ENCODE peak calls at places on chromosomes 12 and 14, in six cellular contexts. One of them, this sample, is unnamed.

GRCh38 chr14:79986251-79986650 is 225.1 kb downstream of the DIO2 start:
- DNase-seq in PC-9: no peak
- DNase-seq in A549: no peak
- DNase-seq in RWPE2: no peak
- DNase-seq in AG04450: no peak
- DNase-seq in caudate nucleus: no peak
- DNase-seq in this sample: no peak

GRCh38 chr12:117111386-117112267 is 12.4 kb upstream of the TESC start:
- DNase-seq in A549: no peak
- DNase-seq in PC-9: no peak
- DNase-seq in AG04450: no peak
- DNase-seq in RWPE2: no peak
- DNase-seq in caudate nucleus: no peak
- DNase-seq in this sample: no peak

GRCh38 chr14:99809376-99809775 is 16.2 kb downstream of the EML1 start:
- DNase-seq in caudate nucleus: no peak
- DNase-seq in PC-9: no peak
- DNase-seq in A549: no peak
- DNase-seq in AG04450: peak
- DNase-seq in RWPE2: no peak
- DNase-seq in this sample: no peak

GRCh38 chr12:121223947-121224285 is 14.0 kb downstream of the P2RX4 start:
- DNase-seq in RWPE2: no peak
- DNase-seq in caudate nucleus: no peak
- DNase-seq in AG04450: no peak
- DNase-seq in A549: no peak
- DNase-seq in PC-9: no peak
- DNase-seq in this sample: no peak

GRCh38 chr12:96878704-96879103 is 28.4 kb upstream of the NEDD1 start:
- DNase-seq in PC-9: no peak
- DNase-seq in caudate nucleus: no peak
- DNase-seq in RWPE2: no peak
- DNase-seq in AG04450: peak
- DNase-seq in A549: no peak
- DNase-seq in this sample: no peak

GRCh38 chr12:121765573-121765972 is 27.9 kb downstream of the RHOF start:
- DNase-seq in RWPE2: no peak
- DNase-seq in AG04450: peak
- DNase-seq in A549: no peak
- DNase-seq in caudate nucleus: no peak
- DNase-seq in PC-9: peak
- DNase-seq in this sample: no peak

GRCh38 chr14:33556382-33557121 is 394.3 kb downstream of the EGLN3 start:
- DNase-seq in A549: no peak
- DNase-seq in PC-9: no peak
- DNase-seq in AG04450: no peak
- DNase-seq in caudate nucleus: no peak
- DNase-seq in RWPE2: no peak
- DNase-seq in this sample: peak

GRCh38 chr12:14773685-14774073 is 29.6 kb downstream of the WBP11 start:
- DNase-seq in A549: peak
- DNase-seq in RWPE2: no peak
- DNase-seq in PC-9: no peak
- DNase-seq in AG04450: no peak
- DNase-seq in caudate nucleus: no peak
- DNase-seq in this sample: no peak

GRCh38 chr14:104217486-104218360 is 79.3 kb downstream of the KIF26A start:
- DNase-seq in PC-9: no peak
- DNase-seq in caudate nucleus: no peak
- DNase-seq in A549: no peak
- DNase-seq in AG04450: no peak
- DNase-seq in RWPE2: peak
- DNase-seq in this sample: no peak

GRCh38 chr14:93734086-93734822 is 54.0 kb downstream of the PRIMA1 start:
- DNase-seq in RWPE2: no peak
- DNase-seq in A549: no peak
- DNase-seq in AG04450: no peak
- DNase-seq in PC-9: no peak
- DNase-seq in caudate nucleus: no peak
- DNase-seq in this sample: no peak

GRCh38 chr12:65631621-65632111 is 192.6 kb upstream of the HMGA2 start:
- DNase-seq in RWPE2: peak
- DNase-seq in AG04450: peak
- DNase-seq in PC-9: peak
- DNase-seq in caudate nucleus: no peak
- DNase-seq in A549: peak
- DNase-seq in this sample: peak

GRCh38 chr12:64595863-64596793 is 14.2 kb upstream of the RASSF3 start:
- DNase-seq in RWPE2: no peak
- DNase-seq in caudate nucleus: no peak
- DNase-seq in A549: no peak
- DNase-seq in AG04450: no peak
- DNase-seq in PC-9: no peak
- DNase-seq in this sample: no peak

GRCh38 chr12:19912996-19913395 is 455.3 kb upstream of the PDE3A start:
- DNase-seq in PC-9: no peak
- DNase-seq in AG04450: no peak
- DNase-seq in caudate nucleus: no peak
- DNase-seq in A549: no peak
- DNase-seq in RWPE2: no peak
- DNase-seq in this sample: no peak

GRCh38 chr14:24463806-24464785 is 21.5 kb upstream of the SDR39U1 start:
- DNase-seq in AG04450: no peak
- DNase-seq in RWPE2: no peak
- DNase-seq in caudate nucleus: no peak
- DNase-seq in PC-9: no peak
- DNase-seq in A549: no peak
- DNase-seq in this sample: no peak

GRCh38 chr14:50095895-50096294 is 20.5 kb downstream of the VCPKMT start:
- DNase-seq in PC-9: no peak
- DNase-seq in caudate nucleus: no peak
- DNase-seq in A549: no peak
- DNase-seq in AG04450: no peak
- DNase-seq in RWPE2: no peak
- DNase-seq in this sample: no peak
- H3K27ac ChIP-seq in PC-9: no peak
- H3K27ac ChIP-seq in caudate nucleus: no peak
- H3K27ac ChIP-seq in A549: no peak
- H3K27ac ChIP-seq in AG04450: no peak
- H3K27ac ChIP-seq in RWPE2: no peak
- H3K27ac ChIP-seq in this sample: no peak

DNA sequence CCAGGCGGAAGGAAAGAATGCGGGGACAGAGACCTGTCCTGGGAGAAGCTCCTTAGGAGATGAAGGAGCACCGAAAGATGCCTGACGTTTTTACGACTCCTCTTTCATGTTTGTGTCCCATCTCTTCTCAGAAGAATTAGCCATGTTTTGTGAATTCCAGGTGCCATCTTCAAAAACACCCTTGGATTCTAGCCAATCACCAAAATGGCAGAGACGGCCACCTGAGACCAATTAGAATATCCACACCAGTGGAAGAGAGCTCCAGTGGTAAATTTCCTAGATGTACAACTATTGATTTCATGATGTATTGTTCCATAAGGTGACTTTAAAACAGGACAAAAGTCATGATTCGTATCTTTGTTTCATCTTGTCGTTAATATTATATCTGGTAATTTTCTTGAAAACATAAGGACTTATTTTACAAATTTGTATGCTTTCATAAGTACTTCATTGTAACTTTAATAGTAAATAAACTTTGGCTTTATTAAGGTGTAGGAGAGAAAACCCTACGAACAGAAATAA is 62.3 kb upstream of the NUDT4 start:
- DNase-seq in RWPE2: no peak
- DNase-seq in PC-9: no peak
- DNase-seq in caudate nucleus: no peak
- DNase-seq in A549: no peak
- DNase-seq in AG04450: no peak
- DNase-seq in this sample: no peak
- H3K27ac ChIP-seq in RWPE2: no peak
- H3K27ac ChIP-seq in PC-9: peak
- H3K27ac ChIP-seq in caudate nucleus: no peak
- H3K27ac ChIP-seq in A549: peak
- H3K27ac ChIP-seq in AG04450: no peak
- H3K27ac ChIP-seq in this sample: no peak

GRCh38 chr14:29109589-29109988 is 343.0 kb downstream of the FOXG1 start:
- DNase-seq in RWPE2: no peak
- DNase-seq in A549: no peak
- DNase-seq in PC-9: no peak
- DNase-seq in AG04450: no peak
- DNase-seq in caudate nucleus: no peak
- DNase-seq in this sample: no peak

GRCh38 chr14:29108908-29109307 is 342.3 kb downstream of the FOXG1 start:
- DNase-seq in A549: no peak
- DNase-seq in caudate nucleus: no peak
- DNase-seq in RWPE2: no peak
- DNase-seq in PC-9: no peak
- DNase-seq in AG04450: no peak
- DNase-seq in this sample: no peak

GRCh38 chr14:29111554-29111953 is 345.0 kb downstream of the FOXG1 start:
- DNase-seq in PC-9: peak
- DNase-seq in A549: no peak
- DNase-seq in caudate nucleus: no peak
- DNase-seq in AG04450: no peak
- DNase-seq in RWPE2: no peak
- DNase-seq in this sample: no peak
- H3K27ac ChIP-seq in PC-9: no peak
- H3K27ac ChIP-seq in A549: no peak
- H3K27ac ChIP-seq in caudate nucleus: no peak
- H3K27ac ChIP-seq in AG04450: no peak
- H3K27ac ChIP-seq in RWPE2: no peak
- H3K27ac ChIP-seq in this sample: no peak

DNA sequence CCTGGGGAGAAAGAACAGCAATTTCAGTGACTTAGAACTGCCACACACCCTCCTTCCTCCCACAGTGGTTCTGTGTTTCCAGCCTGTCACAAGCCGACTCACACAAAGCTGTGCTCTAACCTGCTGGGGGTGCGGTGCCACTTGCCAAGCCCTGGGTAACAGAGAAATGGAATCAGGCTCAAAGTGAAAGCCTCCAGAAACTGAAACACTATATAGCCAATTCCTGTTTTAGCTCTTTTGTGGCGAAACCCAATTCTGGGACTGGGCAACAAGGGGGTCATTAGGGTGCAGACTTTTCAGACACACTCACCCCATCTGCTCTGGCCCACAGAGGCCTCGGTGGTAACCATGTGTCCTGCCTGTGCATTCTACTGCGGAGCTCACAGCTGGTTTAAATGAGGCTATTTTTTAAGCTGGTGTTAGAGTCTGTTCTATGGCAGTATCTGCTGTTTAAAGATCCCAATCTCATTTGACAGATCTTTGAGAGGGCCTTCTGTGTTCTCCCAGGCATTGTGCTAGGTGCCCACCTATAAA is 15.2 kb upstream of the ACTR6 start:
- DNase-seq in A549: no peak
- DNase-seq in PC-9: no peak
- DNase-seq in caudate nucleus: peak
- DNase-seq in AG04450: no peak
- DNase-seq in RWPE2: no peak
- DNase-seq in this sample: no peak
- H3K27ac ChIP-seq in A549: no peak
- H3K27ac ChIP-seq in PC-9: no peak
- H3K27ac ChIP-seq in caudate nucleus: peak
- H3K27ac ChIP-seq in AG04450: no peak
- H3K27ac ChIP-seq in RWPE2: no peak
- H3K27ac ChIP-seq in this sample: no peak

GRCh38 chr12:125140918-125141573 is 75.8 kb downstream of the AACS start:
- DNase-seq in A549: peak
- DNase-seq in PC-9: peak
- DNase-seq in RWPE2: no peak
- DNase-seq in caudate nucleus: no peak
- DNase-seq in AG04450: peak
- DNase-seq in this sample: peak
- H3K27ac ChIP-seq in A549: peak
- H3K27ac ChIP-seq in PC-9: peak
- H3K27ac ChIP-seq in RWPE2: peak
- H3K27ac ChIP-seq in caudate nucleus: no peak
- H3K27ac ChIP-seq in AG04450: no peak
- H3K27ac ChIP-seq in this sample: peak

GRCh38 chr12:95335948-95336347 is 118.3 kb downstream of the VEZT start:
- DNase-seq in AG04450: no peak
- DNase-seq in A549: no peak
- DNase-seq in caudate nucleus: no peak
- DNase-seq in PC-9: no peak
- DNase-seq in RWPE2: no peak
- DNase-seq in this sample: no peak
- H3K27ac ChIP-seq in AG04450: peak
- H3K27ac ChIP-seq in A549: peak
- H3K27ac ChIP-seq in caudate nucleus: no peak
- H3K27ac ChIP-seq in PC-9: no peak
- H3K27ac ChIP-seq in RWPE2: no peak
- H3K27ac ChIP-seq in this sample: no peak

DNA sequence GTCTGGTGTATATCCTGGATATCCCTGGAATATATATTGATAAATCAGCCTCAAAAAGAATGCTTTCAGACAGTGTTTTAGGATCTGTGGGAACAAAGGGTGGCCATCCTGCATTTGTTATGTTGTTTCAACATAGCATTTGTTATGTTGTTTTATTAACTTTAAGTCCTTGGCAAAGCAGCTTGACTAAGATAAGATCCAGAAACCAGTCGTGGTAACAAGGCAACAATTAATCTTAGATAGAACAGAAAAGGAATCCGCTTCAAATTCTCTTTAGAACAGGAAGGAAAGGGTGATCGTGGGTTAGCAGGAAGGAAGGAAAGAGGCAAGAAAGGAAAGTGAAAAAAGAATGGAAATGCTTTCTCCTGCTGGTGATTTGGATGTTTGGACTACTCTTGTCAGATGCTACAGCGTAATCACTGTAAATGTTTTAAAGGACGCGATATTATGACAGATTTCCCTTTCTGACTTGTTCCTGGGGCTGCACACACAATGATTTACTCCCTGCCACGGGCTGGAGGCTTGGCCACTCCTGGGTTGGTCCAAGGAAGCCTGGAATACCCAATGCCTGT is 443.3 kb downstream of the DPF3 start:
- DNase-seq in caudate nucleus: no peak
- DNase-seq in RWPE2: no peak
- DNase-seq in PC-9: no peak
- DNase-seq in AG04450: no peak
- DNase-seq in A549: no peak
- DNase-seq in this sample: no peak
- H3K27ac ChIP-seq in caudate nucleus: peak
- H3K27ac ChIP-seq in RWPE2: no peak
- H3K27ac ChIP-seq in PC-9: no peak
- H3K27ac ChIP-seq in AG04450: no peak
- H3K27ac ChIP-seq in A549: no peak
- H3K27ac ChIP-seq in this sample: no peak

GRCh38 chr12:113270709-113271009 is 49.4 kb downstream of the TPCN1 start:
- DNase-seq in RWPE2: no peak
- DNase-seq in AG04450: no peak
- DNase-seq in PC-9: no peak
- DNase-seq in caudate nucleus: no peak
- DNase-seq in A549: no peak
- DNase-seq in this sample: no peak
- H3K27ac ChIP-seq in RWPE2: no peak
- H3K27ac ChIP-seq in AG04450: no peak
- H3K27ac ChIP-seq in PC-9: no peak
- H3K27ac ChIP-seq in caudate nucleus: no peak
- H3K27ac ChIP-seq in A549: no peak
- H3K27ac ChIP-seq in this sample: no peak

This sample was measured in epithelial cell of prostate.